ENCODE peak calls at places on chromosomes 11 and 22, in nine cellular contexts. R, V, Q, C, O, S, P, Z and K are unnamed samples.

GRCh38 chr11:67301951-67302516 is 1.3 kb upstream of the SSH3 start:
- DNase-seq in O (no peak), C (peak; percentile 83), S (no peak), Q (no peak), V (no peak), P (peak; percentile 59), Z (no peak), R (peak; percentile 43), K (no peak)

GRCh38 chr11:69642549-69642912 is 1.6 kb downstream of the CCND1 start:
- DNase-seq in P (no peak), Q (peak; percentile 33), R (peak; percentile 51), Z (peak; percentile 70), S (no peak), C (peak; percentile 79), O (no peak), V (peak; percentile 52), K (no peak)

GRCh38 chr11:2655320-2655719 is 44.5 kb downstream of the KCNQ1OT1 start:
- DNase-seq in V (no peak), S (no peak), Q (no peak), O (no peak), Z (no peak), P (no peak), C (peak; percentile 20), R (no peak), K (no peak)

GRCh38 chr11:61264795-61265194 is 23.8 kb downstream of the PGA5 start:
- DNase-seq in P (no peak), S (no peak), R (no peak), Q (no peak), C (no peak), Z (no peak), V (no peak), O (no peak), K (no peak)

GRCh38 chr11:122197055-122197987 is 81.3 kb upstream of the BLID start:
- DNase-seq in P (peak; percentile 87), R (peak; percentile 28), Q (no peak), V (no peak), S (peak; percentile 95), O (no peak), Z (no peak), C (no peak), K (no peak)

GRCh38 chr11:63609536-63609935 is 4.7 kb downstream of the PLAAT3 start:
- DNase-seq in S (no peak), C (no peak), P (no peak), Z (no peak), V (no peak), R (no peak), O (no peak), Q (no peak), K (no peak)

GRCh38 chr22:41445171-41446056 is 1.2 kb downstream of the TOB2 start:
- DNase-seq in P (peak; percentile 30), O (no peak), V (no peak), S (no peak), R (peak; percentile 69), Z (no peak), C (no peak), Q (peak; percentile 34), K (no peak)

GRCh38 chr11:64059339-64060176 is 23.8 kb downstream of the FLRT1 start:
- DNase-seq in Q (no peak), C (no peak), O (no peak), P (no peak), S (no peak), V (no peak), R (no peak), Z (no peak), K (no peak)

GRCh38 chr11:121099364-121099763 is 1.7 kb upstream of the TECTA start:
- DNase-seq in Q (no peak), O (no peak), R (no peak), Z (no peak), S (no peak), V (no peak), P (no peak), C (no peak), K (no peak)

GRCh38 chr22:48186121-48186790 is 1423.8 kb downstream of the TBC1D22A start:
- DNase-seq in S (no peak), P (no peak), R (no peak), O (no peak), C (no peak), Q (no peak), Z (no peak), V (no peak), K (no peak)

GRCh38 chr11:2758751-2759150 is 59.0 kb upstream of the KCNQ1OT1 start:
- DNase-seq in P (no peak), Z (peak; percentile 22), C (peak; percentile 41), S (no peak), R (no peak), Q (no peak), O (no peak), V (no peak), K (no peak)

GRCh38 chr11:2655834-2656622 is 43.8 kb downstream of the KCNQ1OT1 start:
- DNase-seq in Z (no peak), Q (no peak), V (no peak), R (no peak), S (no peak), O (no peak), P (peak; percentile 10), C (peak; percentile 54), K (no peak)

GRCh38 chr11:64201524-64201923 is 5.0 kb upstream of the FERMT3 start:
- DNase-seq in O (no peak), S (no peak), Z (no peak), Q (no peak), C (no peak), P (no peak), V (no peak), R (no peak), K (no peak)

GRCh38 chr11:61091373-61092279 is 10.7 kb upstream of the CD5 start:
- DNase-seq in S (no peak), C (no peak), R (peak; percentile 63), P (no peak), Q (no peak), O (peak; percentile 59), V (no peak), Z (no peak), K (no peak)

GRCh38 chr11:113547739-113548138 is 72.5 kb upstream of the DRD2 start:
- DNase-seq in V (no peak), Q (no peak), P (no peak), Z (no peak), S (no peak), R (no peak), C (no peak), O (no peak), K (no peak)

GRCh38 chr22:43537019-43537585 is 125.3 kb downstream of the MPPED1 start:
- DNase-seq in Q (no peak), Z (no peak), V (no peak), O (no peak), P (no peak), C (peak; percentile 32), S (no peak), R (peak; percentile 71), K (no peak)

GRCh38 chr11:12377824-12378593 is 638 bp downstream of the PARVA start:
- DNase-seq in C (peak; percentile 91), P (peak; percentile 88), O (no peak), Z (peak; percentile 79), V (no peak), R (no peak), Q (no peak), S (peak; percentile 17), K (no peak)

GRCh38 chr11:46015941-46016340 is 93.5 kb downstream of the LARGE2 start:
- DNase-seq in Q (no peak), V (no peak), O (no peak), S (no peak), R (no peak), Z (no peak), C (no peak), P (no peak), K (no peak)

GRCh38 chr11:15615412-15616096 is 500.8 kb downstream of the INSC start:
- DNase-seq in Q (no peak), V (no peak), O (no peak), R (no peak), C (no peak), Z (no peak), S (no peak), P (no peak), K (no peak)

GRCh38 chr11:97092823-97093222 is 703.0 kb downstream of the JRKL start:
- DNase-seq in C (no peak), Q (no peak), O (no peak), R (no peak), Z (no peak), V (no peak), S (no peak), P (no peak), K (no peak)
- TF ChIP-seq CTCF in C (no peak), Q (no peak), O (no peak), R (no peak), Z (peak; percentile 50), V (no peak), S (no peak), P (no peak), K (peak; percentile 65)

GRCh38 chr11:35619754-35620640 is 1.7 kb downstream of the FJX1 start:
- DNase-seq in P (peak; percentile 18), V (no peak), C (no peak), Z (no peak), S (no peak), Q (no peak), R (no peak), O (peak; percentile 28), K (no peak)
- TF ChIP-seq CTCF in P (no peak), V (no peak), C (no peak), Z (peak; percentile 16), S (no peak), Q (no peak), R (no peak), O (peak; percentile 11), K (peak; percentile 7)

GRCh38 chr22:30488121-30488520 is 16.3 kb upstream of the SEC14L3 start:
- DNase-seq in Q (no peak), S (no peak), P (no peak), R (no peak), Z (no peak), O (no peak), V (no peak), C (no peak), K (no peak)

GRCh38 chr22:30491381-30491780 is 14.1 kb downstream of the SEC14L4 start:
- DNase-seq in Q (no peak), S (no peak), R (no peak), P (no peak), V (no peak), Z (no peak), C (no peak), O (no peak), K (no peak)

GRCh38 chr22:30486661-30487115 is 14.9 kb upstream of the SEC14L3 start:
- DNase-seq in Q (no peak), C (no peak), S (no peak), R (no peak), O (no peak), V (no peak), P (peak; percentile 35), Z (no peak), K (no peak)

GRCh38 chr22:30492144-30492543 is 13.4 kb downstream of the SEC14L4 start:
- DNase-seq in S (no peak), Q (no peak), O (no peak), P (no peak), C (no peak), Z (no peak), V (no peak), R (no peak), K (no peak)

GRCh38 chr22:30490399-30490798 is 15.1 kb downstream of the SEC14L4 start:
- DNase-seq in O (peak; percentile 20), Z (no peak), P (no peak), R (no peak), C (no peak), S (no peak), V (no peak), Q (no peak), K (no peak)
- TF ChIP-seq CTCF in O (no peak), Z (peak; percentile 18), P (no peak), R (no peak), C (no peak), S (no peak), V (no peak), Q (no peak), K (peak; percentile 35)

GRCh38 chr11:100932474-100933100 is 197.0 kb downstream of the PGR start:
- DNase-seq in P (peak; percentile 26), Q (no peak), R (peak; percentile 16), Z (no peak), V (no peak), C (no peak), S (no peak), O (peak; percentile 13), K (no peak)
- TF ChIP-seq CTCF in P (peak; percentile 53), Q (no peak), R (no peak), Z (peak; percentile 70), V (no peak), C (peak; percentile 37), S (peak; percentile 32), O (peak; percentile 41), K (peak; percentile 49)